ENCODE peak calls at places on chromosomes 11 and 22, in nine cellular contexts. One of them, this sample, is unnamed.

GRCh38 chr22:33035276-33035863 is 22.8 kb downstream of the SYN3 start:
- DNase-seq in PC-3: no peak
- DNase-seq in aorta: no peak
- DNase-seq in GM23248: no peak
- DNase-seq in AG04450: no peak
- DNase-seq in brain microvascular endothelial cell: no peak
- DNase-seq in breast epithelium: no peak
- DNase-seq in upper lobe of right lung: no peak
- DNase-seq in heart left ventricle: no peak
- DNase-seq in this sample: no peak

GRCh38 chr11:115528217-115528616 is 24.0 kb upstream of the CADM1 start:
- DNase-seq in PC-3: no peak
- DNase-seq in aorta: no peak
- DNase-seq in GM23248: no peak
- DNase-seq in AG04450: no peak
- DNase-seq in brain microvascular endothelial cell: no peak
- DNase-seq in breast epithelium: no peak
- DNase-seq in upper lobe of right lung: no peak
- DNase-seq in heart left ventricle: no peak
- DNase-seq in this sample: no peak

GRCh38 chr11:105132716-105133511 is 6.7 kb downstream of the CARD18 start:
- DNase-seq in PC-3: peak
- DNase-seq in aorta: no peak
- DNase-seq in GM23248: peak
- DNase-seq in AG04450: peak
- DNase-seq in brain microvascular endothelial cell: peak
- DNase-seq in breast epithelium: no peak
- DNase-seq in upper lobe of right lung: no peak
- DNase-seq in heart left ventricle: no peak
- DNase-seq in this sample: no peak

GRCh38 chr11:63767415-63768231 is 952 bp downstream of the ZFTA start:
- DNase-seq in PC-3: peak
- DNase-seq in aorta: peak
- DNase-seq in GM23248: peak
- DNase-seq in AG04450: peak
- DNase-seq in brain microvascular endothelial cell: peak
- DNase-seq in breast epithelium: no peak
- DNase-seq in upper lobe of right lung: peak
- DNase-seq in heart left ventricle: peak
- DNase-seq in this sample: no peak

GRCh38 chr22:36303115-36303467 is 50.2 kb downstream of the APOL1 start:
- DNase-seq in PC-3: no peak
- DNase-seq in aorta: no peak
- DNase-seq in GM23248: no peak
- DNase-seq in AG04450: no peak
- DNase-seq in brain microvascular endothelial cell: no peak
- DNase-seq in breast epithelium: no peak
- DNase-seq in upper lobe of right lung: no peak
- DNase-seq in heart left ventricle: peak
- DNase-seq in this sample: no peak

GRCh38 chr11:91513734-91514133 is 710.9 kb upstream of the FAT3 start:
- DNase-seq in PC-3: peak
- DNase-seq in aorta: no peak
- DNase-seq in GM23248: no peak
- DNase-seq in AG04450: no peak
- DNase-seq in brain microvascular endothelial cell: peak
- DNase-seq in breast epithelium: no peak
- DNase-seq in upper lobe of right lung: no peak
- DNase-seq in heart left ventricle: no peak
- DNase-seq in this sample: no peak

GRCh38 chr11:120146413-120147093 is 8.6 kb upstream of the TRIM29 start:
- DNase-seq in PC-3: no peak
- DNase-seq in aorta: no peak
- DNase-seq in GM23248: no peak
- DNase-seq in AG04450: no peak
- DNase-seq in brain microvascular endothelial cell: no peak
- DNase-seq in breast epithelium: no peak
- DNase-seq in upper lobe of right lung: no peak
- DNase-seq in heart left ventricle: no peak
- DNase-seq in this sample: no peak

GRCh38 chr11:115606223-115607220 is 102.3 kb upstream of the CADM1 start:
- DNase-seq in PC-3: no peak
- DNase-seq in aorta: peak
- DNase-seq in GM23248: no peak
- DNase-seq in AG04450: peak
- DNase-seq in brain microvascular endothelial cell: peak
- DNase-seq in breast epithelium: no peak
- DNase-seq in upper lobe of right lung: no peak
- DNase-seq in heart left ventricle: no peak
- DNase-seq in this sample: no peak

GRCh38 chr11:73995247-73995646 is 12.6 kb upstream of the UCP2 start:
- DNase-seq in PC-3: no peak
- DNase-seq in aorta: no peak
- DNase-seq in GM23248: peak
- DNase-seq in AG04450: no peak
- DNase-seq in brain microvascular endothelial cell: no peak
- DNase-seq in breast epithelium: no peak
- DNase-seq in upper lobe of right lung: no peak
- DNase-seq in heart left ventricle: no peak
- DNase-seq in this sample: no peak

GRCh38 chr11:15770798-15771414 is 585.4 kb downstream of the SOX6 start:
- DNase-seq in PC-3: no peak
- DNase-seq in aorta: peak
- DNase-seq in GM23248: peak
- DNase-seq in AG04450: peak
- DNase-seq in brain microvascular endothelial cell: peak
- DNase-seq in breast epithelium: no peak
- DNase-seq in upper lobe of right lung: peak
- DNase-seq in heart left ventricle: no peak
- DNase-seq in this sample: no peak

GRCh38 chr22:25076281-25076680 is 123.4 kb upstream of the CRYBB3 start:
- DNase-seq in PC-3: no peak
- DNase-seq in aorta: no peak
- DNase-seq in GM23248: no peak
- DNase-seq in AG04450: no peak
- DNase-seq in brain microvascular endothelial cell: no peak
- DNase-seq in breast epithelium: no peak
- DNase-seq in upper lobe of right lung: no peak
- DNase-seq in heart left ventricle: no peak
- DNase-seq in this sample: no peak

GRCh38 chr11:46855863-46856262 is 9.8 kb upstream of the CKAP5 start:
- DNase-seq in PC-3: no peak
- DNase-seq in aorta: no peak
- DNase-seq in GM23248: no peak
- DNase-seq in AG04450: no peak
- DNase-seq in brain microvascular endothelial cell: no peak
- DNase-seq in breast epithelium: no peak
- DNase-seq in upper lobe of right lung: no peak
- DNase-seq in heart left ventricle: no peak
- DNase-seq in this sample: no peak

GRCh38 chr11:29018631-29019030 is 910.4 kb downstream of the METTL15 start:
- DNase-seq in PC-3: peak
- DNase-seq in aorta: no peak
- DNase-seq in GM23248: peak
- DNase-seq in AG04450: peak
- DNase-seq in brain microvascular endothelial cell: peak
- DNase-seq in breast epithelium: no peak
- DNase-seq in upper lobe of right lung: no peak
- DNase-seq in heart left ventricle: no peak
- DNase-seq in this sample: no peak

GRCh38 chr11:34620820-34621792 is at the start of gene EHF:
- DNase-seq in PC-3: peak
- DNase-seq in aorta: no peak
- DNase-seq in GM23248: no peak
- DNase-seq in AG04450: no peak
- DNase-seq in brain microvascular endothelial cell: no peak
- DNase-seq in breast epithelium: no peak
- DNase-seq in upper lobe of right lung: no peak
- DNase-seq in heart left ventricle: no peak
- DNase-seq in this sample: no peak

GRCh38 chr11:119594639-119595249 is 134.3 kb downstream of the NECTIN1 start:
- DNase-seq in PC-3: peak
- DNase-seq in aorta: peak
- DNase-seq in GM23248: peak
- DNase-seq in AG04450: peak
- DNase-seq in brain microvascular endothelial cell: peak
- DNase-seq in breast epithelium: no peak
- DNase-seq in upper lobe of right lung: no peak
- DNase-seq in heart left ventricle: no peak
- DNase-seq in this sample: no peak

GRCh38 chr22:26367402-26368245 is 61.4 kb upstream of the ASPHD2 start:
- DNase-seq in PC-3: peak
- DNase-seq in aorta: peak
- DNase-seq in GM23248: peak
- DNase-seq in AG04450: no peak
- DNase-seq in brain microvascular endothelial cell: peak
- DNase-seq in breast epithelium: no peak
- DNase-seq in upper lobe of right lung: no peak
- DNase-seq in heart left ventricle: no peak
- DNase-seq in this sample: no peak

GRCh38 chr22:28154856-28155255 is 235.8 kb upstream of the PITPNB start:
- DNase-seq in PC-3: no peak
- DNase-seq in aorta: no peak
- DNase-seq in GM23248: peak
- DNase-seq in AG04450: peak
- DNase-seq in brain microvascular endothelial cell: peak
- DNase-seq in breast epithelium: no peak
- DNase-seq in upper lobe of right lung: no peak
- DNase-seq in heart left ventricle: no peak
- DNase-seq in this sample: no peak

GRCh38 chr11:3224730-3225098 is 6.1 kb upstream of the MRGPRG start:
- DNase-seq in PC-3: no peak
- DNase-seq in aorta: no peak
- DNase-seq in GM23248: no peak
- DNase-seq in AG04450: no peak
- DNase-seq in brain microvascular endothelial cell: no peak
- DNase-seq in breast epithelium: no peak
- DNase-seq in upper lobe of right lung: no peak
- DNase-seq in heart left ventricle: no peak
- DNase-seq in this sample: no peak

GRCh38 chr11:2207773-2208621 is 36.4 kb upstream of the TH start:
- DNase-seq in PC-3: no peak
- DNase-seq in aorta: no peak
- DNase-seq in GM23248: no peak
- DNase-seq in AG04450: no peak
- DNase-seq in brain microvascular endothelial cell: no peak
- DNase-seq in breast epithelium: peak
- DNase-seq in upper lobe of right lung: peak
- DNase-seq in heart left ventricle: peak
- DNase-seq in this sample: no peak

GRCh38 chr11:115885446-115885978 is 381.3 kb upstream of the CADM1 start:
- DNase-seq in PC-3: no peak
- DNase-seq in aorta: no peak
- DNase-seq in GM23248: no peak
- DNase-seq in AG04450: no peak
- DNase-seq in brain microvascular endothelial cell: no peak
- DNase-seq in breast epithelium: no peak
- DNase-seq in upper lobe of right lung: no peak
- DNase-seq in heart left ventricle: no peak
- DNase-seq in this sample: no peak

GRCh38 chr11:123183391-123184099 is 11.5 kb downstream of the CLMP start:
- DNase-seq in PC-3: peak
- DNase-seq in aorta: no peak
- DNase-seq in GM23248: peak
- DNase-seq in AG04450: no peak
- DNase-seq in brain microvascular endothelial cell: no peak
- DNase-seq in breast epithelium: no peak
- DNase-seq in upper lobe of right lung: no peak
- DNase-seq in heart left ventricle: no peak
- DNase-seq in this sample: no peak

DNA sequence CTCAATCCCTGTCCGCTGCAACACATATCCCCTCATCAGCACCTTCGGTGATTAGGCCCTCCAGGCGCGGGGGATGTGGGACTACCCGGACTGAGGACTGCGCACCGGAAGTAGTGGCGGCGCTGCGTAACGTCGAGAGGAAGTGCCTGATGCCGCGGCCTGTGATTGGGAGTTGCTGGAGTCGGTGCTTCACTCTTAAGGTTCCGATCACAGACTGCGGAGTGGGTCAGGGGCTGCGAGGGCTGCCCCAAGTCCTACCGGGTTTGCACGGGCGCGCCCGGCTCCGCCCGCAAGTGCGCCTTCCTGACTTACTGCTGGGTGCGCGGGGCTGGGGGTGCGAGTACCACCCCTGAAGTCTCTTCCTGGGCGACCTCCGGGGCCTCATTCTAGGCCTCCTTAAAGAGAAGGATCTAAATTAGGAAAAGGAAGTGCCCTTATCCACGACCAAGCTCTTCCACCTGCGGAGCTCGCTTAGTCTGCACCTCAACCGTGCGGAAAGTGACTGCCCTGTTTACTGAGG is at the start of gene ALKBH3:
- DNase-seq in PC-3: peak
- DNase-seq in aorta: peak
- DNase-seq in GM23248: peak
- DNase-seq in AG04450: peak
- DNase-seq in brain microvascular endothelial cell: peak
- DNase-seq in breast epithelium: peak
- DNase-seq in upper lobe of right lung: peak
- DNase-seq in heart left ventricle: peak
- DNase-seq in this sample: peak
- H3K27ac ChIP-seq in PC-3: no peak
- H3K27ac ChIP-seq in aorta: peak
- H3K27ac ChIP-seq in GM23248: peak
- H3K27ac ChIP-seq in AG04450: no peak
- H3K27ac ChIP-seq in brain microvascular endothelial cell: peak
- H3K27ac ChIP-seq in breast epithelium: peak
- H3K27ac ChIP-seq in upper lobe of right lung: peak
- H3K27ac ChIP-seq in heart left ventricle: peak
- H3K27ac ChIP-seq in this sample: peak

GRCh38 chr22:30245985-30246901 is at the start of gene LIF:
- DNase-seq in PC-3: no peak
- DNase-seq in aorta: no peak
- DNase-seq in GM23248: peak
- DNase-seq in AG04450: peak
- DNase-seq in brain microvascular endothelial cell: peak
- DNase-seq in breast epithelium: no peak
- DNase-seq in upper lobe of right lung: no peak
- DNase-seq in heart left ventricle: no peak
- DNase-seq in this sample: no peak
- H3K27ac ChIP-seq in PC-3: peak
- H3K27ac ChIP-seq in aorta: no peak
- H3K27ac ChIP-seq in GM23248: peak
- H3K27ac ChIP-seq in AG04450: peak
- H3K27ac ChIP-seq in brain microvascular endothelial cell: peak
- H3K27ac ChIP-seq in breast epithelium: peak
- H3K27ac ChIP-seq in upper lobe of right lung: peak
- H3K27ac ChIP-seq in heart left ventricle: no peak
- H3K27ac ChIP-seq in this sample: peak

GRCh38 chr11:27379449-27379848 is 16.4 kb upstream of the CCDC34 start:
- DNase-seq in PC-3: no peak
- DNase-seq in aorta: no peak
- DNase-seq in GM23248: no peak
- DNase-seq in AG04450: no peak
- DNase-seq in brain microvascular endothelial cell: no peak
- DNase-seq in breast epithelium: no peak
- DNase-seq in upper lobe of right lung: no peak
- DNase-seq in heart left ventricle: no peak
- DNase-seq in this sample: no peak
- H3K27ac ChIP-seq in PC-3: no peak
- H3K27ac ChIP-seq in aorta: no peak
- H3K27ac ChIP-seq in GM23248: no peak
- H3K27ac ChIP-seq in AG04450: no peak
- H3K27ac ChIP-seq in brain microvascular endothelial cell: no peak
- H3K27ac ChIP-seq in breast epithelium: no peak
- H3K27ac ChIP-seq in upper lobe of right lung: no peak
- H3K27ac ChIP-seq in heart left ventricle: no peak
- H3K27ac ChIP-seq in this sample: no peak

GRCh38 chr11:129937592-129938238 is 42.3 kb upstream of the NFRKB start:
- DNase-seq in PC-3: no peak
- DNase-seq in aorta: no peak
- DNase-seq in GM23248: no peak
- DNase-seq in AG04450: no peak
- DNase-seq in brain microvascular endothelial cell: no peak
- DNase-seq in breast epithelium: no peak
- DNase-seq in upper lobe of right lung: no peak
- DNase-seq in heart left ventricle: no peak
- DNase-seq in this sample: no peak
- H3K27ac ChIP-seq in PC-3: no peak
- H3K27ac ChIP-seq in aorta: no peak
- H3K27ac ChIP-seq in GM23248: no peak
- H3K27ac ChIP-seq in AG04450: no peak
- H3K27ac ChIP-seq in brain microvascular endothelial cell: no peak
- H3K27ac ChIP-seq in breast epithelium: no peak
- H3K27ac ChIP-seq in upper lobe of right lung: no peak
- H3K27ac ChIP-seq in heart left ventricle: no peak
- H3K27ac ChIP-seq in this sample: no peak